ENCODE peak calls at places on chromosomes 3 and 15, in ten cellular contexts. L is activated T-cell treated with anti-CD3 and anti-CD28 coated beads, Interleukin-2, amount 50 U/mL, for 24 hours; B is fibroblast of pulmonary artery; G is left ventricle myocardium superior; E is NCI-H2171; K is ACHN; Z is OCI-LY7; Y is anterior cingulate cortex; O is AG08396; X is activated CD4-positive, alpha-beta T cell treated with anti-CD3 and anti-CD28 coated beads for 48 hours. T is an unnamed sample.

GRCh38 chr15:101499863-101500713 is 10.6 kb upstream of the PCSK6 start:
- DNase-seq in L (no peak), B (no peak), G (peak), E (peak), K (no peak), Z (no peak), Y (no peak), O (no peak), X (peak), T (no peak)

GRCh38 chr3:147653309-147653923 is 244.3 kb downstream of the ZIC1 start:
- DNase-seq in L (no peak), B (no peak), G (no peak), E (no peak), K (no peak), Z (no peak), Y (no peak), O (no peak), X (no peak), T (no peak)

GRCh38 chr3:126481808-126482502 is 6.3 kb upstream of the ZXDC start:
- DNase-seq in L (no peak), B (peak), G (peak), E (no peak), K (no peak), Z (no peak), Y (no peak), O (peak), X (no peak), T (no peak)

GRCh38 chr3:62601238-62601856 is 228.0 kb upstream of the FEZF2 start:
- DNase-seq in L (no peak), B (peak), G (no peak), E (no peak), K (no peak), Z (no peak), Y (no peak), O (peak), X (no peak), T (no peak)

GRCh38 chr3:79684041-79684440 is 83.8 kb downstream of the ROBO1 start:
- DNase-seq in L (no peak), B (no peak), G (no peak), E (no peak), K (no peak), Z (no peak), Y (no peak), O (no peak), X (no peak), T (no peak)

GRCh38 chr15:96703794-96704550 is 373.5 kb downstream of the NR2F2 start:
- DNase-seq in L (no peak), B (no peak), G (no peak), E (no peak), K (no peak), Z (no peak), Y (no peak), O (no peak), X (no peak), T (no peak)

GRCh38 chr3:145307272-145307671 is 853.7 kb downstream of the PLOD2 start:
- DNase-seq in L (no peak), B (no peak), G (no peak), E (no peak), K (no peak), Z (no peak), Y (no peak), O (no peak), X (no peak), T (no peak)

GRCh38 chr15:79418693-79419279 is 13.3 kb upstream of the MINAR1 start:
- DNase-seq in L (no peak), B (no peak), G (peak), E (no peak), K (no peak), Z (no peak), Y (no peak), O (no peak), X (no peak), T (no peak)

GRCh38 chr15:42165081-42165480 is 8.6 kb upstream of the PLA2G4F start:
- DNase-seq in L (no peak), B (peak), G (no peak), E (no peak), K (no peak), Z (no peak), Y (no peak), O (no peak), X (no peak), T (no peak)

T was measured in trophoblast cell.